ENCODE peak calls at places on chromosomes 1 and 21, in nine cellular contexts. D, K, H, T, G, Y, F, P and S are unnamed samples.

GRCh38 chr1:3671371-3672180 is 19.3 kb downstream of the TP73 start:
- DNase-seq in T (no peak), F (no peak), G (peak), D (no peak), H (no peak), K (no peak), P (no peak), Y (no peak), S (no peak)

GRCh38 chr21:14888202-14888601 is 176.6 kb downstream of the NRIP1 start:
- DNase-seq in H (no peak), P (no peak), D (no peak), F (no peak), G (no peak), Y (no peak), K (no peak), T (no peak), S (no peak)

GRCh38 chr1:199981584-199981983 is 45.9 kb upstream of the NR5A2 start:
- DNase-seq in K (no peak), D (no peak), Y (no peak), F (no peak), T (no peak), H (no peak), P (no peak), G (no peak), S (no peak)

GRCh38 chr1:214862421-214862820 is 220.1 kb upstream of the KCNK2 start:
- DNase-seq in T (peak), F (no peak), H (no peak), G (no peak), P (no peak), Y (no peak), D (peak), K (no peak), S (no peak)

GRCh38 chr1:185860876-185861275 is 126.7 kb downstream of the HMCN1 start:
- DNase-seq in P (no peak), G (no peak), T (peak), H (no peak), K (no peak), D (peak), Y (no peak), F (no peak), S (no peak)

GRCh38 chr1:199113265-199113869 is 474.5 kb downstream of the PTPRC start:
- DNase-seq in T (peak), D (peak), H (peak), Y (no peak), K (no peak), G (no peak), P (no peak), F (peak), S (peak)

GRCh38 chr21:29293495-29293894 is 5.2 kb upstream of the BACH1 start:
- DNase-seq in K (no peak), D (no peak), P (no peak), T (no peak), H (no peak), F (no peak), Y (no peak), G (no peak), S (no peak)

GRCh38 chr1:86154581-86155060 is 2.0 kb downstream of the COL24A1 start:
- DNase-seq in Y (no peak), H (no peak), T (peak), D (peak), G (peak), F (no peak), P (no peak), K (no peak), S (no peak)

GRCh38 chr1:44200336-44200735 is 12.9 kb upstream of the DMAP1 start:
- DNase-seq in T (no peak), K (no peak), F (no peak), Y (no peak), H (no peak), D (no peak), P (no peak), G (no peak), S (no peak)

GRCh38 chr1:11753555-11754208 is 8.3 kb upstream of the C1orf167 start:
- DNase-seq in G (no peak), P (no peak), D (peak), K (no peak), F (no peak), T (no peak), H (no peak), Y (no peak), S (no peak)

GRCh38 chr1:223775711-223776074 is 63.4 kb downstream of the CAPN2 start:
- DNase-seq in D (no peak), Y (no peak), G (no peak), F (no peak), T (no peak), P (no peak), H (no peak), K (no peak), S (no peak)

GRCh38 chr1:12208271-12208670 is 21.6 kb upstream of the VPS13D start:
- DNase-seq in G (peak), Y (no peak), D (no peak), P (no peak), F (peak), K (no peak), T (no peak), H (no peak), S (no peak)

GRCh38 chr1:233905416-233906051 is 1.1 kb downstream of the SLC35F3 start:
- DNase-seq in K (no peak), P (no peak), F (no peak), G (peak), T (no peak), D (peak), Y (no peak), H (no peak), S (no peak)

GRCh38 chr1:205827623-205828022 is 14.6 kb upstream of the SLC41A1 start:
- DNase-seq in K (no peak), G (no peak), P (no peak), H (peak), Y (no peak), D (no peak), T (no peak), F (no peak), S (no peak)

GRCh38 chr1:228280961-228281591 is 73.2 kb downstream of the OBSCN start:
- DNase-seq in F (no peak), G (peak), Y (no peak), D (no peak), P (no peak), K (no peak), T (no peak), H (peak), S (no peak)

DNA sequence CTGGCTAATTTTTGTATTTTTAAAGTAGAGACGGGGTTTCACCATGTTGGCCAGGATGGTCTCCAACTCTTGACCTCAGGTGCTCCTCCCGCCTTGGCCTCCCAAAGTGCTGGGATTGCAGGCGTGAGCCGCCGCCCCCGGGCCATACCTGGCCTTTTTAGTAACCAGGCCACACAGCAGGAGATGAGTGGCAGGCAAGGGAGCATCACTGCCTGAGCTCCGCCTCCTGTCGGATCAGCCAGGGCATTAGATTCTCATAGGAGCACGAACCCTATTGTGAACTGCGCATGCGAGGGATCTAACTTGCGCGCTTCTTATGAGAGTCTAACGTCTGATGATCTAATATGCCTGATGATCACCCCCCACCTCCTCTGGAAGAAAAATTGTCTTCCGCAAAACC is 308.7 kb upstream of the PRMT6 start:
- DNase-seq in H (no peak), P (no peak), T (no peak), D (no peak), F (no peak), K (no peak), Y (no peak), G (no peak), S (no peak)
- H3K27ac ChIP-seq in H (no peak), P (no peak), T (no peak), D (no peak), F (no peak), K (no peak), Y (no peak), G (no peak), S (no peak)

DNA sequence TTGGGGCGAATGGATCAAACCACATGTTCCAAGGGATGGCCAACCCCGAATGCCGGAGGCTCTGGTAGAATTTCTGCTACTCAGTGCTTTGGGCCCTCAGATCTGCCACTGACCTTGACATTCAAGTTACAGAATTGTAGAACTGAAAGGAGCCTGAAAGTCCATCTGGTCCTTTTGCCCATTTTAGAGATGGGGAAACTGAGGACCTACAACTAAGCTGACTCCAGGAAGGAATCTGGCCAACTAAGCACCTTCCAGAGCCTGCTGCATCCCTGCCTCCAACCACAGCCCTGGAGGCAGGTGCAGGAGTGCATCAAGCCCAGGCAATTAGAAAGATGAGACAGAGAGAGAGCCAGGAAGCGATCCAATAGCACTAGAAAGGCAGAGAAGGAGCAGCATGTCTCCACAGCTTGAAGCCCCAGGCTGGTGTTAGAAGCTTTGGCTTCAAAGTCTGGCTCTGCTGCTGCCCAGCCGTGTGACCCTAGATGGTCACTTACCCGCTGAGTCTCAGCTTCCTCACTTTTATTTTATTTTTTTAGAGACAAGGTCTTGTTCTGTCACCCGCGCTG is 1.3 kb upstream of the CTRC start:
- DNase-seq in F (no peak), T (no peak), G (no peak), H (no peak), D (no peak), K (no peak), P (no peak), Y (no peak), S (no peak)
- H3K27ac ChIP-seq in F (no peak), T (no peak), G (no peak), H (no peak), D (no peak), K (no peak), P (no peak), Y (no peak), S (no peak)

GRCh38 chr1:166258017-166258416 is 91.2 kb upstream of the FAM78B start:
- DNase-seq in H (no peak), F (no peak), G (peak), T (no peak), K (no peak), D (no peak), Y (no peak), P (no peak), S (no peak)

GRCh38 chr1:166253076-166253779 is 86.4 kb upstream of the FAM78B start:
- DNase-seq in Y (no peak), H (no peak), F (no peak), D (peak), P (no peak), T (no peak), G (no peak), K (no peak), S (no peak)
- H3K27ac ChIP-seq in Y (no peak), H (no peak), F (no peak), D (no peak), P (no peak), T (no peak), G (no peak), K (no peak), S (no peak)

DNA sequence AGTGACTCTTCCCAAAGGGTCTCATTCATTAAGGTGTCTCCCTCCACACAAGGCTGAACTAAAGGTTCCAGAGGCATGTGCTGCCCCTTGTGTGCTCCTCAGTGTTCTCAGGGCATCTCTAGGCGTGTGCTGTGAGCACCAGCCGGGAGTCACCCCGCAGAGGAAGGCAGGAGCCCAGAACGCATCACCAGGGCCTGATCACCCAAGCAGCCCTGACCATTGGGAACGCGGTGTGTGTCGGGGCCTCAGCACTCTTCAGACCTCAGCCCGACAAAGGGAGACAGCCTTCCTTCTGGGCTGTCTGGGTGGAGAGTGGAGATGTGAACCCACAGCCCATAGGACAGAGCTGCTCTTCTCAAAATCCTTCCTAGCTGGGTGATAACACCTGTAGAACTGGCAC is 9.1 kb downstream of the SLC37A1 start:
- DNase-seq in K (no peak), G (no peak), H (no peak), P (no peak), F (no peak), Y (no peak), D (no peak), T (no peak), S (no peak)
- H3K27ac ChIP-seq in K (no peak), G (no peak), H (peak), P (no peak), F (no peak), Y (no peak), D (no peak), T (no peak), S (no peak)